ENCODE peak calls at places on chromosomes 12 and 14, in seven cellular contexts. M, S, N, F, R, J and L are unnamed samples.

GRCh38 chr14:74413622-74414021 is 12.4 kb downstream of the SYNDIG1L start:
- DNase-seq in F (no peak), M (no peak), N (no peak), R (no peak), S (no peak), J (no peak), L (no peak)

GRCh38 chr12:119988788-119989618 is at the start of gene BICDL1:
- DNase-seq in M (peak; percentile 98), N (peak; percentile 95), S (peak; percentile 92), J (peak; percentile 20), F (peak; percentile 99), R (peak; percentile 93), L (peak; percentile 95)

GRCh38 chr12:113244015-113244983 is 23.0 kb downstream of the TPCN1 start:
- DNase-seq in R (no peak), N (no peak), F (no peak), M (peak; percentile 65), S (no peak), J (no peak), L (peak; percentile 49)

GRCh38 chr12:110058875-110059615 is 10.7 kb upstream of the C12orf76 start:
- DNase-seq in F (no peak), R (no peak), J (no peak), N (no peak), S (no peak), M (no peak), L (no peak)

GRCh38 chr14:69268763-69269162 is 8.8 kb downstream of the GALNT16 start:
- DNase-seq in J (no peak), S (no peak), R (no peak), F (no peak), M (peak; percentile 57), N (no peak), L (no peak)

GRCh38 chr14:102504302-102504950 is 5.2 kb downstream of the ANKRD9 start:
- DNase-seq in M (no peak), F (no peak), N (no peak), R (no peak), J (no peak), S (no peak), L (peak; percentile 82)

GRCh38 chr14:101114726-101115481 is 211.4 kb upstream of the RTL1 start:
- DNase-seq in J (no peak), S (no peak), F (no peak), N (no peak), R (no peak), M (no peak), L (no peak)

GRCh38 chr14:28406181-28406580 is 360.4 kb upstream of the FOXG1 start:
- DNase-seq in N (no peak), S (no peak), R (no peak), J (peak; percentile 12), M (no peak), F (no peak), L (peak; percentile 10)

GRCh38 chr14:75861161-75861621 is 120.6 kb downstream of the TGFB3 start:
- DNase-seq in F (peak; percentile 77), R (peak; percentile 12), J (peak; percentile 74), S (peak; percentile 12), N (no peak), M (peak; percentile 84), L (peak; percentile 3)

GRCh38 chr14:25394791-25395391 is 344.9 kb upstream of the STXBP6 start:
- DNase-seq in S (no peak), M (no peak), N (no peak), J (no peak), R (no peak), F (no peak), L (no peak)

GRCh38 chr14:33848706-33849454 is 102.0 kb downstream of the EGLN3 start:
- DNase-seq in N (peak; percentile 7), S (no peak), J (peak; percentile 20), M (peak; percentile 63), R (peak; percentile 73), F (peak; percentile 96), L (no peak)

GRCh38 chr12:46944104-46944503 is 118.3 kb upstream of the SLC38A4 start:
- DNase-seq in J (peak; percentile 67), R (peak; percentile 71), N (no peak), S (peak; percentile 83), M (peak; percentile 70), F (no peak), L (peak; percentile 53)

GRCh38 chr12:28415755-28416154 is 225.5 kb downstream of the CCDC91 start:
- DNase-seq in F (peak; percentile 38), N (no peak), R (peak; percentile 2), M (peak; percentile 64), S (no peak), J (peak; percentile 70), L (peak; percentile 69)

GRCh38 chr12:92363295-92364146 is 217.9 kb upstream of the BTG1 start:
- DNase-seq in F (peak; percentile 2), M (no peak), N (peak; percentile 96), J (peak; percentile 15), R (no peak), S (peak; percentile 94), L (no peak)

GRCh38 chr14:54329082-54329695 is 67.6 kb upstream of the CDKN3 start:
- DNase-seq in M (peak; percentile 51), F (peak; percentile 92), R (peak; percentile 70), N (peak; percentile 31), J (peak; percentile 81), S (peak; percentile 35), L (no peak)

GRCh38 chr12:41032386-41032785 is 155.7 kb upstream of the PDZRN4 start:
- DNase-seq in R (no peak), J (no peak), S (no peak), F (no peak), N (no peak), M (no peak), L (peak; percentile 11)

GRCh38 chr12:16324772-16325171 is 22.7 kb upstream of the MGST1 start:
- DNase-seq in R (no peak), M (no peak), S (no peak), J (no peak), N (no peak), F (no peak), L (no peak)

GRCh38 chr14:75257241-75257640 is 21.4 kb upstream of the FOS start:
- DNase-seq in R (no peak), F (no peak), M (peak; percentile 81), S (no peak), J (no peak), N (no peak), L (peak; percentile 72)

GRCh38 chr14:99910337-99911268 is 117.4 kb downstream of the EML1 start:
- DNase-seq in F (no peak), R (peak; percentile 79), M (peak; percentile 73), S (no peak), J (peak; percentile 74), N (no peak), L (peak; percentile 98)

GRCh38 chr14:96189288-96189711 is 15.3 kb upstream of the BDKRB2 start:
- DNase-seq in S (no peak), M (no peak), J (peak; percentile 97), R (no peak), N (no peak), F (no peak), L (no peak)

GRCh38 chr12:113231275-113232231 is 10.3 kb downstream of the TPCN1 start:
- DNase-seq in S (no peak), J (peak; percentile 49), M (peak; percentile 62), F (peak; percentile 37), R (peak; percentile 36), N (no peak), L (no peak)

GRCh38 chr14:23364604-23365352 is at the start of gene EFS:
- DNase-seq in R (no peak), S (no peak), J (peak; percentile 49), M (no peak), N (no peak), F (peak; percentile 79), L (peak; percentile 91)

GRCh38 chr14:100488057-100488456 is 99.2 kb downstream of the BEGAIN start:
- DNase-seq in J (no peak), M (no peak), S (no peak), N (peak; percentile 20), R (no peak), F (no peak), L (no peak)

DNA sequence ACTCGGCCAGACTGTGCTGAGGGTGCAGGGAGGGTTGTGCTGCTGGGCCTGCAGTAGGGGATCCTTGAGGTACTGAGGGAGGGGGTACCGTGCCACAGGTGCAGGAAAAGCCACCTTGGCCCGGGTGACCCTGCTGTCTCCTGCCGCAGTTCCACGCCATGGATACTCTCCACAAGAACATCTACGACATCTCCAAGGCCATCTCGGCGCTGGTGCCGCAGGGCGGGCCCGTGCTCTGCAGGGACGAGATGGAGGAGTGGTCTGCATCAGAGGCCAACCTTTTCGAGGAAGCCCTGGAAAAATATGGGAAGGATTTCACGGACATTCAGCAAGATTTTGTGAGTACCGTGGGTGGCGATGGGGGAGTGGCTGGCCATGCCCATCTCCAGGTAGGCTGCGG is 14.0 kb upstream of the CRIP2 start:
- DNase-seq in R (no peak), J (no peak), M (no peak), S (no peak), F (no peak), N (no peak), L (no peak)
- H3K4me2 ChIP-seq in R (no peak overlapping the region), J (no peak overlapping the region), M (no peak overlapping the region), S (no peak overlapping the region), F (no peak overlapping the region), N (no peak overlapping the region), L (no peak overlapping the region)

DNA sequence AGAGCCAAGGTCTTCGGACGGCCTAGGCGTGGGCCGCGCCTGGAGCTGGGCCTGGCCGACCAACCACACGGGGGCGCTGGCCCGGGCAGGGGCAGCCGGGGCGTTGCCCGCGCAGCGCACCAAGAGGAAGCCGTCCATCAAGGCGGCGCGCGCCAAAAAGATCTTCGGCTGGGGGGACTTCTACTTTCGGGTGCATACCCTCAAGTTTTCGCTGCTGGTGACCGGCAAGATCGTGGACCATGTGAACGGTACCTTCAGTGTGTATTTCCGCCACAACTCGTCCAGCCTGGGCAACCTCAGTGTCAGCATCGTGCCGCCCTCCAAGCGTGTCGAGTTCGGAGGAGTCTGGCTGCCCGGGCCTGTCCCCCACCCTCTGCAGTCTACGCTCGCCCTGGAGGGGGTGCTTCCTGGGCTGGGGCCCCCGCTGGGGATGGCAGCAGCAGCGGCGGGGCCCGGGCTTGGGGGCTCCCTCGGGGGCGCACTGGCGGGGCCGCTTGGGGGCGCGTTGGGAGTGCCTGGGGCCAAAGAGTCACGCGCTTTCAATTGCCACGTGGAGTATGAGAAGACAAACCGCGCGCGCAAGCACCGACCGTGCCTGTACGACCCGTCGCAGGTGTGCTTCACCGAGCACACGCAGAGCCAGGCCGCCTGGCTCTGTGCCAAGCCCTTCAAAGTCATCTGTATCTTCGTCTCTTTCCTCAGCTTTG is 4.4 kb upstream of the SHMT2 start:
- DNase-seq in F (peak; percentile 48), S (peak; percentile 89), J (peak; percentile 32), R (no peak), M (no peak), N (peak; percentile 87), L (no peak)
- TF ChIP-seq CTCF in F (peak; percentile 85), S (peak; percentile 40), J (peak; percentile 37), R (no peak), M (no peak), N (peak; percentile 79), L (no peak)

DNA sequence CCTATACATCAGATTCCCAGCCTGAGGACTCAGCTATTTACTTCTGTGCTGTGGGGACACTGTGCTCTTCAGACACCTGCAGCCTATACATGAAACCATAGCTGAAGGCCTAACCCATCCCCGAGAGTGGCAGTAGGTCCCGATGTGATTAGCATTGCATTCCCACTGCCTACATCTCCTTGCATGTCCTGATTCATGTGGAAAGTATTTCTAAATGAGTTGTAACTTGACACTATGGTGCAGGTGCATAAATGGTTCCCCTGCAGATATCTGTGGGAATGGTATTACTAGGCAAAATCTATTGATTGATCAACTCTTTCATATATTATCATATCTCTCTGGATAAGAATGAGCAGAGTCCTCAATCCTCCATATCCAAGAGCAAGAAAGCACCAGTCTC is 433.4 kb downstream of the DAD1 start:
- DNase-seq in F (no peak), S (no peak), N (no peak), J (no peak), R (no peak), M (peak; percentile 41), L (no peak)
- H3K4me2 ChIP-seq in F (no peak overlapping the region), S (no peak overlapping the region), N (no peak overlapping the region), J (no peak overlapping the region), R (no peak overlapping the region), M (no peak overlapping the region), L (no peak overlapping the region)

GRCh38 chr12:88577537-88577936 is 2.7 kb downstream of the KITLG start:
- DNase-seq in M (peak; percentile 73), J (no peak), F (no peak), N (no peak), R (peak; percentile 19), S (no peak), L (no peak)
- TF ChIP-seq CTCF in M (peak; percentile 49), J (no peak), F (peak; percentile 36), N (peak; percentile 23), R (no peak), S (no peak), L (peak; percentile 25)